ENCODE peak calls at places on chromosomes 5 and 9, in nine cellular contexts. O is endothelial cell; G is NCI-H2171 treated with DMSO at 0.1 percent for 48 hours; V is head of caudate nucleus; U is suprapubic skin; Y is HTR-8/SVneo; W is fibroblast of lung; B is stimulated activated CD8-positive, alpha-beta memory T cell treated with anti-CD3 and anti-CD28 coated beads, Interleukin-4, amount 100 ng/mL, for 4 hours; Z is fibroblast of pulmonary artery. N is an unnamed sample.

GRCh38 chr9:123248630-123249029 is 19.8 kb downstream of the STRBP start:
- DNase-seq in B (no peak), V (no peak), O (no peak), Y (no peak), W (no peak), Z (no peak), U (no peak), G (no peak), N (no peak)

GRCh38 chr5:72144762-72145161 is 37.5 kb downstream of the MAP1B start:
- DNase-seq in V (no peak), W (no peak), U (no peak), B (no peak), Y (no peak), Z (no peak), G (no peak), O (no peak), N (no peak)

GRCh38 chr9:120932086-120932818 is 5.7 kb upstream of the TRAF1 start:
- DNase-seq in Z (no peak), U (no peak), B (no peak), Y (no peak), O (no peak), V (peak), W (no peak), G (peak), N (no peak)

GRCh38 chr5:171342362-171343111 is 33.5 kb downstream of the TLX3 start:
- DNase-seq in B (no peak), Z (peak), V (peak), O (peak), W (peak), G (peak), Y (peak), U (no peak), N (peak)

GRCh38 chr9:18824095-18824666 is 208.8 kb downstream of the SAXO1 start:
- DNase-seq in U (no peak), O (no peak), Y (no peak), G (no peak), W (no peak), V (no peak), Z (peak), B (no peak), N (no peak)

GRCh38 chr5:33997331-33997983 is 10.4 kb downstream of the AMACR start:
- DNase-seq in U (peak), B (no peak), Y (peak), Z (peak), G (peak), W (peak), O (peak), V (peak), N (peak)

GRCh38 chr9:88528356-88528755 is 6.6 kb upstream of the NXNL2 start:
- DNase-seq in V (no peak), G (no peak), W (peak), Z (no peak), B (no peak), U (no peak), Y (no peak), O (no peak), N (peak)

GRCh38 chr9:90647843-90648242 is 5.2 kb upstream of the DIRAS2 start:
- DNase-seq in V (no peak), U (no peak), W (no peak), G (no peak), Y (no peak), O (no peak), Z (no peak), B (no peak), N (no peak)

GRCh38 chr5:176803943-176804498 is 6.3 kb upstream of the UNC5A start:
- DNase-seq in V (no peak), B (no peak), Z (peak), W (peak), Y (no peak), O (peak), U (no peak), G (no peak), N (peak)

GRCh38 chr9:79651251-79651795 is 79.6 kb downstream of the TLE4 start:
- DNase-seq in G (peak), W (no peak), Z (no peak), U (no peak), B (no peak), Y (no peak), O (no peak), V (no peak), N (no peak)

GRCh38 chr9:89969156-89969566 is 364.3 kb downstream of the GADD45G start:
- DNase-seq in Y (no peak), V (no peak), Z (no peak), U (no peak), O (no peak), G (no peak), W (no peak), B (no peak), N (peak)

GRCh38 chr9:131747352-131747751 is 7.5 kb upstream of the RAPGEF1 start:
- DNase-seq in B (no peak), Y (no peak), W (peak), Z (peak), V (no peak), G (peak), U (no peak), O (no peak), N (peak)

GRCh38 chr5:1732238-1732880 is 67.3 kb downstream of the MRPL36 start:
- DNase-seq in U (peak), O (peak), B (no peak), G (no peak), W (no peak), Y (no peak), V (peak), Z (no peak), N (no peak)

GRCh38 chr5:120600639-120601038 is 136.5 kb downstream of the PRR16 start:
- DNase-seq in G (no peak), Z (no peak), W (no peak), U (no peak), Y (no peak), V (no peak), B (no peak), O (no peak), N (no peak)

GRCh38 chr5:107542428-107542827 is 128.3 kb downstream of the EFNA5 start:
- DNase-seq in W (peak), Y (peak), U (peak), O (no peak), B (no peak), Z (peak), G (peak), V (no peak), N (peak)

GRCh38 chr9:114487607-114488300 is 17.5 kb downstream of the WHRN start:
- DNase-seq in B (no peak), Y (peak), Z (peak), U (no peak), W (peak), O (peak), V (peak), G (peak), N (peak)

GRCh38 chr5:36602711-36603321 is 3.6 kb upstream of the SLC1A3 start:
- DNase-seq in W (no peak), G (no peak), Z (no peak), U (no peak), B (no peak), O (peak), V (no peak), Y (no peak), N (no peak)

N was measured in mesenchymal stem cell.